ENCODE peak calls at places on chromosome 5, in ten cellular contexts. N, F, W, Q, B, S, R, I, O and T are unnamed samples.

GRCh38 chr5:136998864-136999263 is 500.3 kb downstream of the SPOCK1 start:
- DNase-seq in W (no peak), N (no peak), B (no peak), S (no peak), Q (no peak), R (no peak), O (no peak), I (no peak), F (no peak), T (no peak)

GRCh38 chr5:141514330-141515111 is 25.6 kb downstream of the PCDHGC5 start:
- DNase-seq in O (peak; percentile 76), R (peak; percentile 49), W (no peak), I (no peak), Q (no peak), B (no peak), S (no peak), N (peak; percentile 3), F (no peak), T (peak; percentile 29)

GRCh38 chr5:176779537-176779936 is 30.8 kb upstream of the UNC5A start:
- DNase-seq in I (no peak), F (no peak), S (peak; percentile 10), N (no peak), R (no peak), Q (no peak), B (no peak), O (no peak), W (no peak), T (peak; percentile 1)

GRCh38 chr5:176441921-176442323 is 6.3 kb upstream of the FAF2 start:
- DNase-seq in R (peak; percentile 25), F (no peak), Q (no peak), N (no peak), S (no peak), W (no peak), O (peak; percentile 30), B (no peak), I (no peak), T (peak; percentile 25)

GRCh38 chr5:81154725-81155124 is 78.4 kb upstream of the CKMT2 start:
- DNase-seq in W (no peak), F (no peak), I (no peak), B (no peak), Q (no peak), O (no peak), S (no peak), R (no peak), N (no peak), T (no peak)

GRCh38 chr5:78750281-78750680 is 101.7 kb upstream of the LHFPL2 start:
- DNase-seq in I (no peak), B (no peak), R (peak; percentile 53), N (no peak), Q (no peak), S (no peak), W (no peak), O (no peak), F (no peak), T (no peak)

GRCh38 chr5:110377411-110378392 is 348.8 kb downstream of the TMEM232 start:
- DNase-seq in S (no peak), F (no peak), I (no peak), B (no peak), R (peak; percentile 72), N (no peak), Q (no peak), W (no peak), O (no peak), T (peak; percentile 18)

GRCh38 chr5:62791059-62791458 is 212.4 kb downstream of the LRRC70 start:
- DNase-seq in N (peak; percentile 35), R (peak; percentile 24), O (no peak), Q (peak; percentile 31), W (no peak), S (no peak), B (no peak), I (no peak), F (no peak), T (no peak)

GRCh38 chr5:150672237-150672883 is 11.3 kb downstream of the MYOZ3 start:
- DNase-seq in I (peak; percentile 61), F (peak; percentile 53), B (no peak), O (peak; percentile 75), W (peak; percentile 35), R (peak; percentile 56), S (peak; percentile 47), N (peak; percentile 12), Q (peak; percentile 69), T (no peak)

GRCh38 chr5:120527251-120527650 is 63.2 kb downstream of the PRR16 start:
- DNase-seq in Q (no peak), O (no peak), W (no peak), B (no peak), N (no peak), S (no peak), I (no peak), F (no peak), R (no peak), T (no peak)

GRCh38 chr5:107968465-107968864 is 297.7 kb upstream of the EFNA5 start:
- DNase-seq in B (no peak), F (no peak), W (no peak), I (no peak), R (no peak), O (no peak), N (no peak), Q (no peak), S (no peak), T (no peak)

GRCh38 chr5:79025054-79025465 is 40.0 kb upstream of the ARSB start:
- DNase-seq in F (peak; percentile 48), S (peak; percentile 76), I (peak; percentile 53), Q (peak; percentile 71), W (peak; percentile 81), O (peak; percentile 74), R (peak; percentile 85), N (peak; percentile 62), B (no peak), T (peak; percentile 29)

GRCh38 chr5:129172561-129172960 is 78.0 kb downstream of the ISOC1 start:
- DNase-seq in R (peak; percentile 24), I (no peak), F (no peak), N (peak; percentile 1), S (no peak), B (no peak), W (no peak), O (no peak), Q (no peak), T (no peak)

GRCh38 chr5:106637275-106637674 is 1033.5 kb downstream of the EFNA5 start:
- DNase-seq in R (no peak), N (no peak), F (no peak), O (no peak), B (no peak), I (no peak), Q (no peak), W (no peak), S (no peak), T (no peak)

GRCh38 chr5:124546643-124547042 is 199.8 kb downstream of the ZNF608 start:
- DNase-seq in S (no peak), B (no peak), R (peak; percentile 50), W (no peak), O (peak; percentile 48), Q (peak; percentile 44), I (no peak), F (no peak), N (peak; percentile 39), T (no peak)

GRCh38 chr5:148897842-148898241 is 71.4 kb downstream of the ADRB2 start:
- DNase-seq in O (no peak), I (no peak), F (no peak), S (no peak), W (no peak), Q (no peak), N (no peak), B (no peak), R (no peak), T (no peak)

GRCh38 chr5:157710887-157711286 is 20.3 kb upstream of the THG1L start:
- DNase-seq in I (no peak), B (no peak), N (no peak), Q (no peak), R (peak; percentile 52), F (no peak), W (no peak), O (no peak), S (no peak), T (peak; percentile 4)

GRCh38 chr5:14750712-14751111 is 86.2 kb downstream of the OTULIN start:
- DNase-seq in N (no peak), S (no peak), O (no peak), I (no peak), R (no peak), Q (no peak), F (no peak), W (no peak), B (no peak), T (no peak)

GRCh38 chr5:127562252-127562651 is 44.8 kb downstream of the PRRC1 start:
- DNase-seq in Q (peak; percentile 53), O (peak; percentile 42), N (peak; percentile 16), F (no peak), B (no peak), R (peak; percentile 16), I (no peak), S (no peak), W (peak; percentile 8), T (peak; percentile 38)

GRCh38 chr5:67268233-67269011 is 71.8 kb upstream of the CD180 start:
- DNase-seq in Q (no peak), B (no peak), F (peak; percentile 59), W (peak; percentile 30), S (no peak), O (no peak), N (peak; percentile 1), I (peak; percentile 61), R (peak; percentile 95), T (no peak)

GRCh38 chr5:172610643-172611042 is 30.4 kb upstream of the NEURL1B start:
- DNase-seq in B (no peak), R (no peak), F (no peak), I (no peak), Q (no peak), S (no peak), N (no peak), O (no peak), W (no peak), T (no peak)